ENCODE peak calls at places on chromosomes 1 and 21, in six cellular contexts. N, F, O, H, U and S are unnamed samples.
A peak's percentile ranks its signal among the peaks of the same experiment; 100 is the strongest.

GRCh38 chr1:18581420-18581880 is 49.2 kb upstream of the PAX7 start:
- DNase-seq in F (peak; percentile 8), U (no peak), H (peak; percentile 56), N (peak; percentile 37), O (no peak), S (peak; percentile 16)

GRCh38 chr1:98677288-98677687 is 15.8 kb downstream of the SNX7 start:
- DNase-seq in U (no peak), N (peak; percentile 21), H (no peak), F (peak; percentile 94), O (no peak), S (no peak)

GRCh38 chr1:230792691-230793462 is 45.7 kb downstream of the CAPN9 start:
- DNase-seq in O (no peak), U (no peak), H (no peak), F (no peak), N (peak; percentile 9), S (no peak)

GRCh38 chr1:68916227-68916853 is 419.5 kb upstream of the DEPDC1 start:
- DNase-seq in U (no peak), H (no peak), O (peak; percentile 85), N (no peak), F (peak; percentile 73), S (no peak)

GRCh38 chr1:27408151-27408550 is 15.7 kb downstream of the GPR3 start:
- DNase-seq in O (no peak), N (no peak), H (no peak), U (no peak), F (peak; percentile 70), S (no peak)

GRCh38 chr1:238690415-238690814 is 696.0 kb upstream of the CHRM3 start:
- DNase-seq in O (peak; percentile 50), N (peak; percentile 6), F (peak; percentile 36), U (no peak), H (no peak), S (no peak)

GRCh38 chr1:19065526-19066247 is 109.2 kb upstream of the IFFO2 start:
- DNase-seq in U (no peak), N (no peak), H (no peak), F (no peak), O (no peak), S (no peak)

GRCh38 chr1:15820478-15820877 is 13.0 kb upstream of the UQCRHL start:
- DNase-seq in F (no peak), U (no peak), N (no peak), O (peak; percentile 55), H (no peak), S (no peak)

GRCh38 chr1:92476071-92476607 is 10.6 kb downstream of the GFI1 start:
- DNase-seq in N (no peak), O (no peak), H (peak; percentile 68), F (no peak), U (no peak), S (peak; percentile 96)

GRCh38 chr1:110343249-110343648 is 4.1 kb downstream of the RBM15 start:
- DNase-seq in N (no peak), O (no peak), U (no peak), H (no peak), F (no peak), S (no peak)

GRCh38 chr1:160437432-160438319 is 37.3 kb downstream of the VANGL2 start:
- DNase-seq in N (no peak), O (no peak), U (no peak), F (no peak), H (peak; percentile 72), S (peak; percentile 55)

GRCh38 chr1:161258439-161259386 is at the start of gene PCP4L1:
- DNase-seq in N (peak; percentile 59), H (no peak), O (peak; percentile 67), U (no peak), F (peak; percentile 48), S (no peak)

GRCh38 chr1:116751626-116752025 is 2.6 kb upstream of the CD2 start:
- DNase-seq in F (no peak), O (no peak), H (no peak), N (no peak), U (no peak), S (no peak)

GRCh38 chr1:235411489-235412486 is 44.6 kb downstream of the TBCE start:
- DNase-seq in F (peak; percentile 16), O (no peak), U (no peak), N (peak; percentile 80), H (no peak), S (no peak)

GRCh38 chr1:237542525-237543418 is 347.9 kb downstream of the ZP4 start:
- DNase-seq in U (no peak), N (no peak), F (no peak), O (peak; percentile 8), H (no peak), S (no peak)

GRCh38 chr1:74714429-74715362 is 18.2 kb downstream of the CRYZ start:
- DNase-seq in U (no peak), F (no peak), O (no peak), N (no peak), H (no peak), S (no peak)

GRCh38 chr1:228853191-228853590 is 117.9 kb downstream of the RHOU start:
- DNase-seq in U (no peak), H (no peak), F (no peak), O (no peak), N (no peak), S (no peak)

GRCh38 chr1:84719477-84720274 is 29.4 kb upstream of the SSX2IP start:
- DNase-seq in H (no peak), F (no peak), O (peak; percentile 35), U (no peak), N (no peak), S (no peak)

GRCh38 chr1:231933711-231934626 is 307.4 kb downstream of the DISC1 start:
- DNase-seq in F (no peak), U (no peak), O (peak; percentile 64), N (no peak), H (no peak), S (no peak)

GRCh38 chr1:150516050-150516591 is 569 bp downstream of the FALEC start:
- DNase-seq in N (no peak), H (peak; percentile 34), U (no peak), O (peak; percentile 29), F (peak; percentile 22), S (no peak)

GRCh38 chr1:115060501-115060900 is 28.8 kb downstream of the TSPAN2 start:
- DNase-seq in F (no peak), N (no peak), O (no peak), U (no peak), H (no peak), S (no peak)

GRCh38 chr1:73044241-73044640 is 761.9 kb upstream of the NEGR1 start:
- DNase-seq in H (no peak), O (no peak), N (no peak), F (no peak), U (no peak), S (peak; percentile 11)

GRCh38 chr1:39926343-39926769 is 24.6 kb upstream of the MYCL start:
- DNase-seq in F (peak; percentile 60), N (no peak), U (no peak), H (peak; percentile 19), O (peak; percentile 61), S (no peak)

GRCh38 chr1:64495878-64496277 is 25.9 kb downstream of the CACHD1 start:
- DNase-seq in F (no peak), U (no peak), H (no peak), O (no peak), N (no peak), S (no peak)

GRCh38 chr1:67747667-67748066 is 62.7 kb downstream of the GADD45A start:
- DNase-seq in F (peak; percentile 37), H (no peak), N (no peak), U (no peak), O (peak; percentile 76), S (no peak)
- H3K4me3 ChIP-seq in F (no peak overlapping the region), H (no peak overlapping the region), N (no peak overlapping the region), U (no peak overlapping the region), O (no peak overlapping the region), S (no peak overlapping the region)

DNA sequence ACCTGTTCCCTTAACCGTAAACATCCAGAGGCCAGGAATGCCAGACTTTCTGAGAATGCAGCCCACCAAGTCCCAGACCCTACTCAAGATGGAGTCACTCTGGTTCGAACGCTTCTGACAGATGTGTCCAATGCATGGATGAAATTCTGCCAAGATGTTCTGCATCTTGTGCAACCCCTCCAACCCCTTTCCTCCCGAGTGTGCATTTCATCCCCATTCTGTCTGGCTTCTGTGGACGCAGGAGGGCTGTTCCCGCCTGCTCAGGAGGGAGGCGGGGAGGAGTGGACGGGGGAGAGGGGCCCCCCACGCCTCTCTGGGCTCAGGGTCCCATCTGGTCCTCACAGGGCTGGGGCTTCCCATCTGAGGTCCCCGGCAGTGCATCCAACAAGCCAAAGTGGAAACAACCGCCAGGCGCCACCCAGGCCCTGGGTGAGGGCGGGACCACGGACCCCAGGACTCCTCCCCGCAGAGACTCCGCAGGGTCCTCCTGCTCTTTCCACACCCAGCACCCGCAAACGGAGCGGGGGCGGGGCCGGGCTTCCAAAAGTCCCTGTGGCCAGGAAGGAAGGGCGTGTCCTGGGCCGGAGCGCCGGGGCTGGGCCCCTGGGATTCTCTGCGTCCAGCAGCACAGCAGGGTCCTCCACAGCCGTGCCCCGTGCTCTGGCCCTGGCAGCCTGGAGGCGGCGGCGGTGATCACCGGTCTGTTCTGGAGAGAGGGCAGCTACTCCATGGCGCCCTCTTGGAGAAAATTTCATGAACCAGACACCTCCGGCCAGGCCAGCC is 27.7 kb upstream of the SUMO3 start:
- DNase-seq in F (peak; percentile 49), U (peak; percentile 86), O (peak; percentile 79), N (peak; percentile 60), H (peak; percentile 21), S (no peak)
- H3K4me3 ChIP-seq in F (peak overlapping the region; percentile 29), U (peak overlapping the region; percentile 46), O (peak overlapping the region; percentile 32), N (peak overlapping the region; percentile 22), H (no peak overlapping the region), S (no peak overlapping the region)

GRCh38 chr1:9472386-9473031 is 66.8 kb upstream of the SLC25A33 start:
- DNase-seq in U (peak; percentile 85), H (no peak), N (no peak), F (no peak), O (no peak), S (no peak)
- H3K4me3 ChIP-seq in U (no peak overlapping the region), H (no peak overlapping the region), N (no peak overlapping the region), F (no peak overlapping the region), O (no peak overlapping the region), S (no peak overlapping the region)

DNA sequence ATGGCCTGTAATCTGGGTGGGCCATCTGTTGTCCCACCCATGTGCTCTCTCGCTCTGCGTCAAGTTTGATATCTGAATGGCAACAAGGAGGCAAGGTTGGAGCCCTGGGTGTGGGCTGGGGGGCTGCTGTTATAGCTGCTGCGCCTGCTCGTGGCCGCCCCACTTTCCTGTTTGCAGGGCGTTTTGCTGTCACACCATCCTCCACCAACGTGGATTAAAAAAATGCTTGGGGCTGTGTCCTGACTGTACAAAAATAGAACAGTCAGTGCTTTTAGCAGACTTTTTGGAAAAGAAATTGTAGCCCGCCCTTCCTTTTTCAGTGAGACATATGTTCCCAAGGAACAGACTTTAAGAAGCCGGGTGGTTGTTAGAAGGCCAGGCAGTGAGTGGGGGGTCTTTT is 25.5 kb downstream of the UMODL1 start:
- DNase-seq in F (no peak), H (no peak), O (no peak), U (no peak), N (no peak), S (no peak)
- H3K4me3 ChIP-seq in F (no peak overlapping the region), H (no peak overlapping the region), O (no peak overlapping the region), U (no peak overlapping the region), N (no peak overlapping the region), S (no peak overlapping the region)